ENCODE peak calls at places on chromosomes 4 and X, in four cellular contexts. U is choroid plexus epithelial cell, V is foreskin fibroblast, D is Calu3. I is an unnamed sample.

GRCh38 chr4:37953620-37954325 is 6.4 kb upstream of the PTTG2 start:
- DNase-seq in U (no peak), V (no peak), D (no peak), I (peak)

GRCh38 chrX:252421-253291 is 28.5 kb upstream of the PLCXD1 start:
- DNase-seq in U (no peak), V (no peak), D (no peak), I (no peak)

GRCh38 chr4:128862608-128863313 is 53.3 kb downstream of the JADE1 start:
- DNase-seq in U (peak), V (no peak), D (no peak), I (no peak)

GRCh38 chrX:65674351-65674893 is 7.0 kb downstream of the MSN start:
- DNase-seq in U (no peak), V (no peak), D (no peak), I (no peak)

GRCh38 chrX:69128573-69128972 is 36.7 kb downstream of the PJA1 start:
- DNase-seq in U (peak), V (no peak), D (no peak), I (no peak)

GRCh38 chr4:157045507-157046127 is 30.3 kb upstream of the GLRB start:
- DNase-seq in U (peak), V (peak), D (peak), I (peak)

GRCh38 chrX:109537324-109537665 is 651 bp downstream of the NXT2 start:
- DNase-seq in U (peak), V (peak), D (peak), I (peak)

GRCh38 chrX:9871871-9872270 is 85.6 kb downstream of the SHROOM2 start:
- DNase-seq in U (no peak), V (no peak), D (no peak), I (no peak)

GRCh38 chr4:67036791-67037190 is 508.5 kb downstream of the CENPC start:
- DNase-seq in U (no peak), V (no peak), D (no peak), I (no peak)

GRCh38 chr4:168618577-168619265 is 121.9 kb downstream of the PALLD start:
- DNase-seq in U (peak), V (no peak), D (no peak), I (peak)

GRCh38 chrX:42531431-42531830 is 246.5 kb downstream of the PPP1R2C start:
- DNase-seq in U (no peak), V (no peak), D (no peak), I (no peak)

GRCh38 chrX:132877954-132878536 is 80.4 kb downstream of the HS6ST2 start:
- DNase-seq in U (no peak), V (no peak), D (no peak), I (no peak)

GRCh38 chr4:102791318-102791835 is 30.6 kb upstream of the MANBA start:
- DNase-seq in U (no peak), V (no peak), D (no peak), I (no peak)

GRCh38 chr4:121096629-121097028 is 24.3 kb upstream of the NDNF start:
- DNase-seq in U (peak), V (peak), D (no peak), I (no peak)

GRCh38 chrX:38260231-38260630 is 39.6 kb upstream of the SRPX start:
- DNase-seq in U (peak), V (no peak), D (peak), I (peak)

GRCh38 chr4:101197350-101197749 is 150.0 kb downstream of the PPP3CA start:
- DNase-seq in U (no peak), V (no peak), D (no peak), I (no peak)

GRCh38 chr4:73417973-73418372 is 13.9 kb downstream of the ALB start:
- DNase-seq in U (peak), V (no peak), D (no peak), I (peak)

GRCh38 chr4:41304221-41304620 is 47.5 kb downstream of the UCHL1 start:
- DNase-seq in U (no peak), V (no peak), D (no peak), I (no peak)

GRCh38 chrX:150692837-150693781 is at the start of gene MTMR1:
- DNase-seq in U (no peak), V (no peak), D (peak), I (no peak)

GRCh38 chr4:37423310-37423709 is 178.8 kb downstream of the NWD2 start:
- DNase-seq in U (no peak), V (no peak), D (no peak), I (no peak)

GRCh38 chr4:47270226-47270888 is 193.1 kb downstream of the COMMD8 start:
- DNase-seq in U (peak), V (no peak), D (no peak), I (no peak)

GRCh38 chr4:80305466-80305865 is 30.1 kb upstream of the CFAP299 start:
- DNase-seq in U (peak), V (peak), D (no peak), I (peak)

GRCh38 chr4:107740381-107740780 is 20.3 kb upstream of the PAPSS1 start:
- DNase-seq in U (peak), V (no peak), D (no peak), I (no peak)
- TF ChIP-seq CTCF in U (peak), V (no peak), D (no peak), I (peak)

GRCh38 chr4:39913466-39913865 is 64.2 kb downstream of the PDS5A start:
- DNase-seq in U (no peak), V (no peak), D (no peak), I (no peak)

GRCh38 chr4:39910064-39910463 is 67.6 kb downstream of the PDS5A start:
- DNase-seq in U (no peak), V (no peak), D (no peak), I (no peak)

GRCh38 chr4:39905656-39906055 is 72.1 kb downstream of the PDS5A start:
- DNase-seq in U (no peak), V (no peak), D (no peak), I (no peak)

GRCh38 chr4:39908284-39908683 is 69.4 kb downstream of the PDS5A start:
- DNase-seq in U (peak), V (no peak), D (no peak), I (no peak)
- TF ChIP-seq CTCF in U (no peak), V (no peak), D (no peak), I (no peak)

DNA sequence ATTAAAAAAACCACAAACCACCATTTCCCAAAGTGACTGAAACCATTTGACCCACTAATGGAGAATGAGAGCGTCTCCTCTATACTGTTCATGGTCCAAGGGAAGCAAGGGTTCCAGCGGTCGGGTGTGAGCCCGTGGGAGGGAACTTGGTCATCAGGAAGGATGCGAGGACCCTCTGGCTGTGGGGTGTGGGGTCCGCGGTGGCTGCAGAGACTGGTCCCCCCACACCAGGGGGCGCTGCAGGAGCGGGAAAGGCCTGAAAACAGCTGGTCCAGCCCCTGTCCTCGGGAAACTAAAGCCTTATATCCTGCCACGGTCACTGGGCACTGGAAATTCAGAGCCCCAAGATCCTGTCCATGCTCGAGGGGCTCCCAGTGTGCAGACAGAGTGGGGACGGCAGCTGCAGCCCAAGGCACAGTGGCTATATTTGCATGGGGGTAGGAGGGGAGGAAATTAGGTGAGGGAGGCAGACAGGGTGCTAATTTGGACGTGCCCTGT is 4.3 kb downstream of the BLOC1S4 start:
- DNase-seq in U (peak), V (peak), D (peak), I (peak)
- TF ChIP-seq CTCF in U (peak), V (peak), D (peak), I (peak)

GRCh38 chr4:8110071-8110986 is 48.3 kb downstream of the ABLIM2 start:
- DNase-seq in U (peak), V (no peak), D (peak), I (no peak)
- TF ChIP-seq CTCF in U (peak), V (no peak), D (no peak), I (peak)

DNA sequence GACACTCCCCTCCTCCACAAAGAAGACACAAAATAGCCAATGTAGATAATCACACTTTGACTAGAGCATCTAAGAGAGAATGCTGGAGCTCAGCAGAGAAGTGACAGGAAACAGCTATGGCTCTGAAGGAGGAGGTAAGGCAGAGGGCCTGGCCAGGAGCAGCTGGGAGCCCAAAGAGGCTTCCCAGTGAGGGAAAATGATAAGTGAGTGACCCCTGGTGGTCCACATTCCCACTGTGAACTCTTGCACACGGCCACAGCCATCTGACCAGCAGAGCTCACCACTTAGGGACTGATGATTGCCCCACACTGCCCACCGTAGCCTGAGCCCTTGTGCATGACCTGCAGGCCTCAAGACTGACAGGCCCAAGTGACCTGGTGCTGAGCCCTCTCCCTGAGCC is 162.7 kb upstream of the GALNTL6 start:
- DNase-seq in U (no peak), V (no peak), D (no peak), I (no peak)
- TF ChIP-seq CTCF in U (no peak), V (no peak), D (no peak), I (peak)

GRCh38 chr4:153763404-153763803 is 3.6 kb upstream of the RNF175 start:
- DNase-seq in U (no peak), V (no peak), D (peak), I (no peak)
- TF ChIP-seq CTCF in U (peak), V (peak), D (no peak), I (peak)

DNA sequence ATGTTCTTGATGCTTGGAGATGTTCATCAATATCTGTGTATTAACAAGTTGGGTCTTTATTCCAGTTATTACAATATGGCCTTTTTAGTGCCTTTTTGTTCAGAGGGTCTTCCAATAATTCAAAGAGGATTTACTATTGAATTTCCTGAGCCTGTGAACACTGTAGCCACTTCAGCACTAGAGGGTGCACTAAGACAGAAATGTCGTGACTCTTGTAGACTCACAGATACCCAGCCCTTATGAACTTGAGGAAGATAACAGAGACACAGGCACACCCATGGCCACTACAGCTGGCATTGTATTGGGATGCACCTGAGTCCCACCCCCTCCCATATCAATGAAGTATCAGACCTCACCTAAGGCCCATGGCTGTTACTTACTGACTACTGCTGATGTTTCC is 54.4 kb upstream of the ACTRT1 start:
- DNase-seq in U (peak), V (no peak), D (no peak), I (no peak)
- TF ChIP-seq CTCF in U (no peak), V (no peak), D (no peak), I (no peak)

DNA sequence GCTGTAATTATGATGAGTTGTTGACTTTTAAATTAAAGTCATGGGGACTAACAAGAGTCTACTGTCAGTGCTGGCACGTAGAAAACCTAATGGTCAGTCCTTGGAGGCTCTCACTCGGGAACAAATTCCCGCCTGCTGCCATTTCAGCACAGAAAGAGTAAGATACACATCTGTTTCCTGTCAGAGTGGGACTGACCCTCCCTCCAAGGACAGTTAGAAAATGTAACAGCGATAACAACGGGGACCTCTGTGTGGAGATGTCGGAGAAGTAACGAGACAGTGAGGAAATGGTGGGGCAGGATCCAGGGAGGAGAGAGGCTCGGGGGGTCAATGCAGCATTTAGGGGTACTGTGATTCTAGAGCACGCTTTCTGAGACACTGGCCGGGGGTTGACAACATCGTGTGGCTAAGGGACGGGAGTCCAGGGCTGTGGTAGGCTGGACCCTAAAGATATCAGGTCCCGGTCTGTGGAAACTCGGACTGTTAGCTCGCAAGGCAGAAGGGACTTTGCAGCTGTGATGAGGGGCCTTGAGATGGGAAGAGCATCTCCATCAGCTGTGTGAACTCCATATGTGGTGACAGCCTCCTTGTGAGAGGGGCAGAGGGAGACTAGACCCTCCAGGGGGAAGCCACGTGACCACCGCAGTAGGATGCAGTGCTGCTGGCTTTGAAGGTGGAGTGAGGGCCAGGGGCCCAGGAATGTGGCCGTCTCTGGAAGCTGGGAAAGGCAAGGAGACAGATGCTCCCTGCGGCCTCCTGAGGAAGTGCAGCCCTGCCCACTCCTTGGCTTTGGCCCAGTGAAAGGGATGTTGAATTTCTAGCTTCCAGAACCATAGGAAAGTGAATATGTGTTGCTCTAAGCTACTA is 35.8 kb upstream of the SORCS2 start:
- DNase-seq in U (peak), V (peak), D (no peak), I (peak)
- TF ChIP-seq CTCF in U (peak), V (peak), D (no peak), I (peak)

GRCh38 chr4:42397635-42398447 is 553 bp downstream of the SHISA3 start:
- DNase-seq in U (no peak), V (no peak), D (peak), I (no peak)

GRCh38 chr4:42399393-42399792 is 2.1 kb downstream of the SHISA3 start:
- DNase-seq in U (no peak), V (no peak), D (no peak), I (no peak)

GRCh38 chr4:42396361-42397255 is 680 bp upstream of the SHISA3 start:
- DNase-seq in U (no peak), V (no peak), D (no peak), I (no peak)

GRCh38 chr4:42397256-42397634 is at the start of gene SHISA3:
- DNase-seq in U (no peak), V (no peak), D (peak), I (no peak)

DNA sequence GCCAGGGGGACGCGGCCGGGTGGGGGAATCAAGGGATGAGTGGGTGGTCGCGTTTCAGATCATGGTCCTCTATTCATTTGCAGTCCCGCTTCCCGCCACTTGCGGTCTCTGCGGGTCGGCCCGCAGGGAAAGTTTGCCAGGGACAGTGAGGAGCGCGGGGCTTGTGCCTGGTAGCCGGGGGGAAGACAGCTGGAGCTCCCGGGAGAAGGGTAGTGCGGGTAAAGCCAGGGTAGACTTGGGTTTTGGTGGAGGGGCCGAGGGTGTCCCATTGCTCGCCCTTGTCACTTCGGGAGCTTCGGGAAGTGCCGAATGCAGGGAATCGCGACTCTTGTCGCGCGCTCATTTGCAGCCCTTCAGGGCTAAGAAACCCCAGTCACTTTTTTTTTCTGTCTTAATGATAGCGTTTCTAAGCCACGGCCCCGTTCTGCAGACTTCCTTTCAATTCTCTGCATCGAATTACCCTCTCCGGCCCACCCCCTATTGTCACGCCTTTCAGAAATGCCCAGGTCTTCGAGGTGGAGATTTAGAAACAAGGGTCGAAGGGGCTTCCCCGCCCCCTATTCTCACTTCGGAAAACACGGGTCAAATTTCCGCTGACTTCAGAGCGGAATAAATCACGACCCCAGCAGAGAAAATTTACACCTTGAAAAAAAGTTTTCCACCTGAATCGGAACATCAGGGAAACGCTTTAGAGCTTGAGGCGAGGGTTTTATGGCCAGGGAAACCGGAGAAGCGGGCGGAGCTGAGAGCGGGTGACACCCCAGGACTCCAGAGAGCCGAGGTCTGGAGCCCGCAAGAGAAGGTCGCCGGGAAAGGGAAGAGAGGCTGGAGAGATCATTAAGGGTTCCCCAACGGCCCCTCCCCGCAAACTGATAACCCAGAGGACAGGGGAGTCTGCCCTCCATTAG is 1.4 kb downstream of the SHISA3 start:
- DNase-seq in U (no peak), V (no peak), D (no peak), I (no peak)
- TF ChIP-seq CTCF in U (no peak), V (no peak), D (no peak), I (peak)

I was measured in brain microvascular endothelial cell.